ENCODE peak calls at places on chromosomes 6 and 20, in five cellular contexts. Z, B, V, R and M are unnamed samples.
A peak's percentile ranks its signal among the peaks of the same experiment; 100 is the strongest.

GRCh38 chr6:32685603-32686002 is 19.1 kb upstream of the HLA-DQB1 start:
- DNase-seq in Z (no peak), B (no peak), V (peak; percentile 39), R (no peak), M (no peak)

GRCh38 chr6:25447570-25447929 is 168.4 kb downstream of the CARMIL1 start:
- DNase-seq in Z (no peak), B (no peak), V (no peak), R (no peak), M (peak; percentile 7)

GRCh38 chr6:133254552-133255228 is 13.5 kb downstream of the EYA4 start:
- DNase-seq in Z (no peak), B (no peak), V (peak; percentile 83), R (no peak), M (no peak)

GRCh38 chr6:1123976-1124375 is 187.9 kb upstream of the FOXQ1 start:
- DNase-seq in Z (no peak), B (no peak), V (no peak), R (no peak), M (no peak)

GRCh38 chr6:6661684-6662083 is 73.2 kb downstream of the LY86 start:
- DNase-seq in Z (no peak), B (no peak), V (peak; percentile 8), R (no peak), M (peak; percentile 65)

GRCh38 chr6:106170030-106170791 is 84.1 kb downstream of the PRDM1 start:
- DNase-seq in Z (no peak), B (no peak), V (no peak), R (no peak), M (no peak)

GRCh38 chr6:44972710-44973109 is 355.4 kb upstream of the RUNX2 start:
- DNase-seq in Z (no peak), B (no peak), V (no peak), R (no peak), M (no peak)

GRCh38 chr6:83273596-83273995 is 80.4 kb downstream of the RWDD2A start:
- DNase-seq in Z (no peak), B (no peak), V (peak; percentile 72), R (no peak), M (no peak)

GRCh38 chr20:56440346-56441007 is 27.9 kb upstream of the RTF2 start:
- DNase-seq in Z (no peak), B (no peak), V (no peak), R (no peak), M (no peak)

GRCh38 chr6:6908116-6908515 is 199.6 kb upstream of the RREB1 start:
- DNase-seq in Z (no peak), B (no peak), V (no peak), R (no peak), M (no peak)

GRCh38 chr20:37351689-37352610 is 6.0 kb downstream of the SRC start:
- DNase-seq in Z (no peak), B (no peak), V (no peak), R (no peak), M (no peak)

GRCh38 chr6:107496892-107497684 is 7.2 kb downstream of the SOBP start:
- DNase-seq in Z (no peak), B (no peak), V (no peak), R (no peak), M (peak; percentile 83)

GRCh38 chr6:31525932-31526591 is 2.7 kb upstream of the MCCD1 start:
- DNase-seq in Z (no peak), B (no peak), V (peak; percentile 57), R (no peak), M (peak; percentile 69)

GRCh38 chr20:4406627-4407026 is 315.1 kb upstream of the PRND start:
- DNase-seq in Z (no peak), B (no peak), V (peak; percentile 88), R (no peak), M (peak; percentile 55)

GRCh38 chr20:33301192-33301930 is 18.3 kb downstream of the BPIFB1 start:
- DNase-seq in Z (no peak), B (no peak), V (no peak), R (no peak), M (no peak)

DNA sequence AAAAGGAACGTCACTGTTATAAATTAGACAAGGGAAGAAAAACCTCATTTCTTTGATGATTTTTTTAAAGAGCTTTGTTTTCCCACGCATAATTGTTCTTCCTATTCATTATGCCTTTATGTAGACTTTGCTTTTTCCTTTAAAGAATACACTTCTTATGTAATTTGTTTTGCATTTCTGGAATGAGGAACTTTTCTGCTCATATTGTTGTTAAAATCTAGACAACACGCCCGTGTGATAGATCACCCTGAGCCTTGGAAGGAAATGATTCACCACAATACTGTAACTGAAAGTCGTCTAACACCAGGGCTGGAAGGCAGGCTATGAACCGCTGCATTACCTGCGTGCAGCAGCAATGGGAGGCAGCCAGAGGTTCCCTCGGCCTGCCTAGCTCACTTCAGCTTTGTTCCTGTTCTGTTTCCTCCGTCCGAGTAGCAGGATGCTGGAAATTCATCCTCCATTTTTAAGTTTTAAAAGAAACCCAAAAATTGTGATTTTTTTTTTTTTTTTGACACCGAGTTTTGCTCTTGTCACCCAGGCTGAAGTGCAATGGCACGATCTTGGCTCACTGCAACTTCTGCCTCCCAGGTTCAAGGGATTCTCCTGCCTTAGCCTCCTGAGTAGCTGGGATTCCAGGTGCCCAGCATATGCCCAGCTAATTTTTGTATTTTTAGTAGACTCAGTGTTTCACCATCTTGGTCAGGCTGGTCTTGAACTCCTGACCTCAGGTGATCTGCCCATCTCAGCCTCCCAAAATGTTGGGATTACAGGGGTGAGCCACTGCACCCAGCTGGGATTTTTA is 49.6 kb upstream of the ZNF217 start:
- DNase-seq in Z (no peak), B (no peak), V (peak; percentile 80), R (no peak), M (peak; percentile 79)
- H4K91ac ChIP-seq in Z (no peak overlapping the region), B (no peak overlapping the region), V (peak overlapping the region; percentile 60), R (no peak overlapping the region), M (no peak overlapping the region)

GRCh38 chr6:160027931-160028330 is 59.0 kb downstream of the IGF2R start:
- DNase-seq in Z (no peak), B (no peak), V (no peak), R (no peak), M (peak; percentile 66)

GRCh38 chr6:160024152-160024551 is 55.3 kb downstream of the IGF2R start:
- DNase-seq in Z (no peak), B (no peak), V (no peak), R (no peak), M (no peak)

GRCh38 chr6:160027076-160027475 is 58.2 kb downstream of the IGF2R start:
- DNase-seq in Z (no peak), B (no peak), V (no peak), R (no peak), M (no peak)

GRCh38 chr6:160022101-160022500 is 53.2 kb downstream of the IGF2R start:
- DNase-seq in Z (no peak), B (no peak), V (no peak), R (no peak), M (no peak)

GRCh38 chr6:160022793-160023192 is 53.9 kb downstream of the IGF2R start:
- DNase-seq in Z (no peak), B (no peak), V (no peak), R (no peak), M (no peak)
- H3K27ac ChIP-seq in Z (no peak overlapping the region), B (no peak overlapping the region), V (no peak overlapping the region), R (no peak overlapping the region), M (no peak overlapping the region)

GRCh38 chr6:158053377-158054313 is 72.0 kb downstream of the SYNJ2 start:
- DNase-seq in Z (no peak), B (no peak), V (no peak), R (no peak), M (no peak)
- H4K91ac ChIP-seq in Z (no peak overlapping the region), B (no peak overlapping the region), V (no peak overlapping the region), R (no peak overlapping the region), M (no peak overlapping the region)

GRCh38 chr6:54096811-54097210 is 14.4 kb upstream of the MLIP start:
- DNase-seq in Z (no peak), B (no peak), V (no peak), R (no peak), M (no peak)
- H3K27ac ChIP-seq in Z (no peak overlapping the region), B (no peak overlapping the region), V (no peak overlapping the region), R (no peak overlapping the region), M (no peak overlapping the region)